ENCODE peak calls at places on chromosomes 13 and 19, in ten cellular contexts. M, H, T, J, S, R, P, K, Q and B are unnamed samples. For H3K4me1, the result is how much of the 10 kb centered on the place peaks cover.

GRCh38 chr19:28691683-28692082 is 521.3 kb downstream of the UQCRFS1 start:
- DNase-seq in R (no peak), M (no peak), J (no peak), K (no peak), H (no peak), T (no peak), Q (no peak), S (no peak), P (no peak), B (no peak)

GRCh38 chr13:100721885-100722512 is 47.4 kb upstream of the TMTC4 start:
- DNase-seq in K (no peak), S (peak), R (no peak), J (peak), T (no peak), Q (peak), P (peak), M (peak), H (peak), B (no peak)

GRCh38 chr19:35351441-35352176 is 3.9 kb downstream of the FFAR1 start:
- DNase-seq in T (no peak), R (no peak), J (no peak), M (no peak), P (no peak), S (no peak), K (no peak), Q (no peak), H (no peak), B (no peak)

GRCh38 chr13:94711561-94712286 is 621 bp downstream of the SOX21 start:
- DNase-seq in P (peak), Q (no peak), R (no peak), K (no peak), H (no peak), T (no peak), M (peak), J (no peak), S (peak), B (no peak)

GRCh38 chr13:110914293-110915056 is 394 bp downstream of the ANKRD10 start:
- DNase-seq in K (peak), S (no peak), P (peak), R (peak), T (peak), J (peak), H (peak), M (peak), Q (peak), B (peak)

GRCh38 chr19:40219721-40220276 is 1.6 kb upstream of the TTC9B start:
- DNase-seq in H (no peak), K (no peak), R (no peak), S (peak), T (no peak), P (peak), J (no peak), M (no peak), Q (no peak), B (no peak)

GRCh38 chr13:53068841-53069520 is 40.4 kb downstream of the OLFM4 start:
- DNase-seq in P (no peak), M (peak), R (no peak), K (no peak), T (no peak), S (no peak), Q (no peak), H (no peak), J (no peak), B (no peak)

GRCh38 chr19:32622002-32622401 is 41.0 kb downstream of the PDCD5 start:
- DNase-seq in P (no peak), S (no peak), Q (no peak), T (no peak), M (no peak), H (no peak), K (no peak), J (no peak), R (no peak), B (no peak)

GRCh38 chr13:113856716-113857065 is 7.2 kb downstream of the GAS6 start:
- DNase-seq in K (no peak), R (peak), Q (no peak), J (peak), M (no peak), T (no peak), H (peak), S (no peak), P (peak), B (no peak)

GRCh38 chr13:23087884-23088283 is 92.9 kb upstream of the SGCG start:
- DNase-seq in M (peak), Q (peak), S (no peak), K (no peak), T (no peak), H (no peak), P (no peak), J (no peak), R (no peak), B (no peak)

GRCh38 chr13:76153239-76153638 is 517.1 kb downstream of the LMO7 start:
- DNase-seq in R (no peak), K (no peak), J (no peak), P (no peak), S (no peak), T (no peak), H (no peak), M (no peak), Q (no peak), B (no peak)

GRCh38 chr19:49636230-49636932 is 3.6 kb downstream of the RRAS start:
- DNase-seq in K (no peak), H (no peak), S (no peak), R (no peak), Q (no peak), J (peak), M (no peak), P (no peak), T (no peak), B (no peak)

GRCh38 chr19:49637865-49638350 is 2.0 kb downstream of the RRAS start:
- DNase-seq in M (peak), K (peak), T (peak), H (peak), S (peak), P (peak), Q (peak), J (peak), R (peak), B (peak)

GRCh38 chr19:49632576-49632975 is 7.4 kb downstream of the RRAS start:
- DNase-seq in H (no peak), P (no peak), Q (no peak), J (no peak), R (no peak), T (no peak), M (no peak), K (no peak), S (no peak), B (no peak)

GRCh38 chr19:49638360-49638759 is 1.6 kb downstream of the RRAS start:
- DNase-seq in S (no peak), R (no peak), Q (no peak), H (no peak), T (no peak), K (no peak), J (peak), M (peak), P (no peak), B (no peak)

DNA sequence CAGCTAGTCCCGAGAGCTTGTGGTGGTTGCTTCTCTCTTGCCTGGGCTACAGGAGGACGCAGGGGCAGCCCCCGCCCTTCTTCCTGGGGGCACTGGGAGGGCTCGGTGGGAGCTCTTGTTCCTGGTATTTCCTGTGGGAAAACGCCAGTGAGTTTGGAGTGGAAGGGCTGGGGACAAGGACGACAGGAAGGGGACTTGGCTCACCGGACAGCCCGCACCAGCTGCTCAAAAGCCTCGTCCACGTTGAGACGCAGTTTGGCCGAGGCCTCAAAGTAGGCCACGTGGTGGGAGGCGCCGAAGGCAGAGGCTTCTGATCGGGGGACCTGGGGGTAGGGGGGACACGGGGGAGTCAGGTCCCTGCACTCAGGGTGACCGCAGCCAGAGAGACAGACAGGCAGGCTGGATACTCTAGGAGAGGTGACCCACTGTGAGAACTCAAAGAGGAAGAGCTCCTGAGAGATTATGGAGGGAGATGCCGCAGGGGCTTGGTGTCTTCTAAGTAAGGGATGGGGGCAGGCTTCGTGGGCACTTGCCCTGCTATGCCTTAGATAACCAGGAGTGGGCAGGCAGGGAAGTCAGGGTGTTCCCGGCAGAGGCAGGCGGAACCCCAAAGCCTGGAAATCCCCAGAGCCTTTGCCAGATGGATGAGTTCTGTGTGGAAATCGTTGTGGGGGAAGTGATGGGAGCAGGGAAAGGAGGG is 4.3 kb downstream of the RRAS start:
- DNase-seq in T (no peak), M (peak), R (no peak), J (no peak), H (no peak), Q (no peak), P (no peak), S (no peak), K (no peak), B (no peak)
- TF ChIP-seq CTCF in T (no peak), M (no peak), R (no peak), J (no peak), H (no peak), Q (peak), P (no peak), S (no peak), K (no peak), B (no peak)

DNA sequence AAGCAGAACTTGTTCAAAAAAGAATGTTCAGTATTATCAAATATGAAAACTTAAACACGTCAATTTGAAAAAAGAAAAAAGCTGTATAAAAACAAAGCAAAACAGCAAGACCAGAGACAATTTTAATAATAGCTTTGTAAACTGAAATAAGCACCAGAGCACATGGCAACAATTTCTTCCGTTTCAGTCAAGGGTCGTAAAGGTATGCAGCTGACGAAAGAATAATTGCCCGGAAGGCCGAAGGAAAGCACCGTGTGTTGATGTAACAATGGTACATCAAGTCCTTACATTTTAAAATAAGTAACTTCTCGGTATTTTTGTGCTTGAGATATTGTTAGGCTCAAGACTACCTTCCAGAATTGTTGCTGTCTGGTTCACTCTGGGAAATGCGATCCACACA is 1.7 kb downstream of the PROSER1 start:
- DNase-seq in R (no peak), Q (peak), K (no peak), T (no peak), S (peak), P (peak), J (no peak), M (peak), H (no peak), B (no peak)
- H3K4me1 ChIP-seq in R (under half), Q (under half), K (under half), T (half or more), S (under half), P (under half), J (under half), M (under half), H (under half), B (under half)

DNA sequence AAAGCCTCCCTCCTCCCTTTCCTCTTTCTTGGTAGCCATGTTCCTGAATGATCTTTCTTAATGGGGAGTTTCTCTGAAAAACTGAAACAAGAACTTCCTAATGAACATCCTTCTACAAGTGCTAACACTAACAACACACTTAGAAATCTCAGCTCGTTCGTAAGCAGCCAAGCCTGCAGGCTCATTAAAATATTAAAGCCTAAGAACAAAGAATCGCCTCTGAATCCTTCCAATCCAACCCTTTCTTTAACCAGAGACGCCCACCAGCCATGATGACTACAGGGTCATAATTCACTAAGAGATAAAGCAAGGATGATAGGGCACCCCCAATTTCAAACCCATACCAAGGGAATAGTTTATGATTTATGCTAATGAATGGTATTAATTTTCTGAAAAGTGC is 21.9 kb downstream of the EFNB2 start:
- DNase-seq in S (no peak), H (no peak), P (no peak), T (no peak), J (no peak), M (no peak), R (no peak), K (no peak), Q (no peak), B (no peak)
- TF ChIP-seq CTCF in S (no peak), H (no peak), P (no peak), T (no peak), J (no peak), M (no peak), R (no peak), K (no peak), Q (no peak), B (no peak)

GRCh38 chr13:24625324-24625723 is 54.9 kb upstream of the ATP12A start:
- DNase-seq in K (no peak), T (no peak), M (no peak), S (no peak), H (no peak), P (no peak), J (no peak), Q (no peak), R (no peak), B (no peak)

GRCh38 chr13:24624801-24625231 is 55.4 kb upstream of the ATP12A start:
- DNase-seq in K (no peak), M (no peak), T (no peak), S (no peak), P (no peak), H (peak), R (no peak), Q (no peak), J (no peak), B (no peak)

GRCh38 chr13:24624363-24624762 is 55.8 kb upstream of the ATP12A start:
- DNase-seq in Q (no peak), H (no peak), P (no peak), M (no peak), R (no peak), J (no peak), S (no peak), K (no peak), T (no peak), B (no peak)

GRCh38 chr13:24623141-24623665 is 57.0 kb upstream of the ATP12A start:
- DNase-seq in S (no peak), T (no peak), J (no peak), Q (no peak), P (no peak), H (no peak), M (no peak), K (no peak), R (no peak), B (no peak)

DNA sequence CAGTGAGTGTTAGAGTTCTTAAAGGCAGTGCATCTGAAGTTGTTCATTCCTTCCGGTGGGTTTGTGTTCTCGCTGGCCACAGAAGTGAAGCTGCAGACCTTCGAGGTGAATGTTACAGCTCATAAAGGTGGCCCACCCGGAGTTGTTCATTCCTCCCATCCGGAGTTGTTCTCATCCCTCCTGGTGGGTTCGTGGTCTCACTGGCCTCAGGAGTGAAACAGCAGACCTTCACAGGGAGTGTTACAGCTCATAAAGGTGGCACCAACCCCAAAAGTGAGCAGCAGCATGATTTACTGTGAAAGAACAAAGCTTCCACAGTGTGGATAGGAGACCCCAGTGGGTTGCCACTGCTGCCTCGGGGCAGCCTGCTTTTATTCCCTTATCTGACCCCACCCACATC is 57.7 kb upstream of the ATP12A start:
- DNase-seq in R (no peak), J (no peak), H (no peak), Q (no peak), M (no peak), T (no peak), P (no peak), K (no peak), S (no peak), B (no peak)
- H3K4me1 ChIP-seq in R (under half), J (under half), H (under half), Q (under half), M (under half), T (under half), P (under half), K (under half), S (under half), B (under half)

GRCh38 chr19:4690362-4690761 is 20.2 kb upstream of the MYDGF start:
- DNase-seq in R (no peak), J (no peak), K (no peak), S (no peak), Q (no peak), P (no peak), M (no peak), H (no peak), T (no peak), B (no peak)
- TF ChIP-seq CTCF in R (no peak), J (no peak), K (no peak), S (peak), Q (no peak), P (no peak), M (no peak), H (no peak), T (no peak), B (no peak)

DNA sequence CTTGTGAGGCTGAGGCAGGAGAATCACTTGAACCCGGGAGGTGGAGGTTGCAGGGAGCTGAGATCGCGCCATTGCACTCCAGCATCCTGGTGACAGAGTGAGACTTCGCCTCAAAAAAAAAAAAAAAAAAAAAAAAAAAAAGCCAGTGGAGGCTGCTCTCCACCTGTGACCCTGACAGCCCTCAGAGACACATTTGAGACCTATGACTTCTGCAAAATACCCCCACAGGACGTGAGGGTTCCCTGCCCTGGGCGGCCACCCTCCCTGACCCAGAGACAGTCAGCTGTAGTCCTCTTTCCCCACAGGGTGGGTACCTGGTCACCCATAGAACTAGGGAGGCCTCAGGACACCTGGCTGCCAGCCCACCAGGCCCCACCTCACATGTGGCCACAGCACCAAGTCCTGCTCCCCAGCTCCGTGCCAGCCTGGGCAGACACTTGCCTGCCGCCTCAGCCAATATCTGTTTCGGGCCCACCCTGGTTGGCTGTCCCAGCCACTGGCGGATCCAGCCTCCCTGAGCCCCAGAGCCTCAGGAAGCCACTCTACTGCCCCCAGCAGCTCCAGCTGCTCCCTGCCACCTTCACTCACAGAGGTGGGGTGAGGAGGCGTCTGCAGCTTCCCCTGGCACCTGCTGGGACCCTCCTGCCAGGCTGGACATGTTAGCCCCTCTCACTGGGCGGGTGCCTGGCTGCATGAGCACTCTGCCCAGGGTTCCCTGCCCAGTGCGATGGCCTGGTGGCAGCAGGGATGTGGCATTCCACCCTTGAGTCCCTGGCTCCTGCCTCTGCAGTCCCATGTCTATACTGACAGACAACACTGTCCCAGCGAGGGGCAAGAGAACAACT is 7.0 kb downstream of the MKNK2 start:
- DNase-seq in T (no peak), Q (no peak), K (no peak), P (no peak), S (no peak), M (no peak), H (no peak), J (peak), R (peak), B (no peak)
- H3K4me1 ChIP-seq in T (half or more), Q (under half), K (under half), P (under half), S (under half), M (under half), H (half or more), J (half or more), R (half or more), B (under half)

GRCh38 chr13:26678796-26679195 is 81.8 kb downstream of the GPR12 start:
- DNase-seq in Q (no peak), M (peak), K (no peak), S (no peak), P (no peak), T (no peak), J (no peak), H (no peak), R (no peak), B (no peak)
- TF ChIP-seq CTCF in Q (no peak), M (no peak), K (no peak), S (no peak), P (no peak), T (no peak), J (no peak), H (no peak), R (no peak), B (no peak)

GRCh38 chr13:45372189-45373115 is 31.5 kb upstream of the TPT1 start:
- DNase-seq in T (no peak), K (no peak), H (no peak), J (no peak), P (no peak), R (no peak), Q (no peak), M (no peak), S (no peak), B (no peak)
- H3K4me1 ChIP-seq in T (under half), K (under half), H (under half), J (under half), P (under half), R (under half), Q (under half), M (under half), S (under half), B (under half)